ENCODE peak calls at places on chromosomes 2 and 18, in ten cellular contexts. Y is nephron progenitor cell, M is AG10803, A is NCI-H446 treated with DMSO at 0.1 percent for 48 hours, F is left ventricle myocardium superior, E is T-helper 2 cell, Z is frontal cortex, W is adrenal gland, V is ureter, L is endothelial cell. D is an unnamed sample.
A peak's percentile ranks its signal among the peaks of the same experiment; 100 is the strongest.

GRCh38 chr2:28567076-28567471 is 71.2 kb downstream of the PLB1 start:
- DNase-seq in F (no peak), M (no peak), Y (no peak), W (no peak), A (peak; percentile 29), Z (peak; percentile 51), E (peak; percentile 24), L (no peak), V (no peak), D (peak; percentile 67)

GRCh38 chr2:63486861-63487290 is 101.4 kb downstream of the WDPCP start:
- DNase-seq in F (no peak), W (no peak), L (no peak), Y (no peak), M (no peak), Z (no peak), E (no peak), A (no peak), V (no peak), D (no peak)

GRCh38 chr2:240655931-240656886 is 26.5 kb downstream of the AQP12B start:
- DNase-seq in F (no peak), V (no peak), M (peak; percentile 5), Z (no peak), L (no peak), A (no peak), W (no peak), E (no peak), Y (no peak), D (no peak)

GRCh38 chr2:235968616-235969324 is 199.4 kb downstream of the GBX2 start:
- DNase-seq in M (peak; percentile 15), E (no peak), W (no peak), A (no peak), Z (no peak), F (peak; percentile 72), Y (peak; percentile 49), V (no peak), L (no peak), D (peak; percentile 66)

GRCh38 chr2:81979051-81979450 is 1674.5 kb upstream of the LRRTM1 start:
- DNase-seq in A (no peak), V (no peak), Z (no peak), M (no peak), L (no peak), Y (no peak), W (no peak), E (no peak), F (no peak), D (no peak)

GRCh38 chr18:13570216-13570615 is 156.1 kb downstream of the FAM210A start:
- DNase-seq in W (no peak), Z (no peak), F (no peak), L (no peak), A (no peak), Y (no peak), M (no peak), E (no peak), V (no peak), D (no peak)

GRCh38 chr18:34760444-34760843 is 50.3 kb downstream of the DTNA start:
- DNase-seq in L (no peak), Z (no peak), A (no peak), M (no peak), F (peak; percentile 55), Y (no peak), V (no peak), E (no peak), W (no peak), D (no peak)

GRCh38 chr2:226738821-226739507 is 60.7 kb downstream of the IRS1 start:
- DNase-seq in A (no peak), Y (no peak), F (no peak), W (no peak), V (no peak), M (no peak), Z (no peak), L (no peak), E (no peak), D (no peak)

GRCh38 chr2:3301001-3301400 is 76.6 kb downstream of the EIPR1 start:
- DNase-seq in W (peak; percentile 79), E (no peak), Y (no peak), Z (no peak), A (no peak), F (no peak), M (no peak), V (no peak), L (no peak), D (no peak)

GRCh38 chr18:69785466-69785865 is 162.2 kb downstream of the CD226 start:
- DNase-seq in F (no peak), V (no peak), W (no peak), E (no peak), L (no peak), A (no peak), Y (no peak), Z (no peak), M (peak; percentile 16), D (no peak)

GRCh38 chr18:29664278-29665021 is 1378.1 kb downstream of the DSC3 start:
- DNase-seq in Y (no peak), W (no peak), Z (no peak), E (no peak), M (no peak), A (no peak), V (no peak), L (no peak), F (no peak), D (no peak)

GRCh38 chr18:12726774-12727550 is 24.1 kb downstream of the PSMG2 start:
- DNase-seq in L (peak; percentile 80), F (no peak), A (peak; percentile 12), E (peak; percentile 26), V (peak; percentile 59), M (peak; percentile 67), W (peak; percentile 46), Y (peak; percentile 76), Z (peak; percentile 69), D (peak; percentile 59)

GRCh38 chr2:164847966-164848365 is 6.3 kb upstream of the COBLL1 start:
- DNase-seq in A (peak; percentile 99), F (no peak), W (no peak), M (peak; percentile 54), V (peak; percentile 49), E (no peak), Y (no peak), L (no peak), Z (no peak), D (no peak)

GRCh38 chr2:217622205-217622621 is 380.6 kb downstream of the TNS1 start:
- DNase-seq in W (peak; percentile 19), M (peak; percentile 88), Y (peak; percentile 33), V (no peak), Z (peak; percentile 38), L (no peak), F (peak; percentile 48), A (no peak), E (no peak), D (peak; percentile 68)

GRCh38 chr2:194002699-194003368 is 1654.2 kb upstream of the SLC39A10 start:
- DNase-seq in W (no peak), A (no peak), Z (no peak), E (no peak), M (no peak), F (no peak), Y (no peak), L (no peak), V (no peak), D (no peak)

GRCh38 chr2:10283106-10284062 is 19.3 kb upstream of the HPCAL1 start:
- DNase-seq in M (peak; percentile 71), E (no peak), Y (no peak), Z (no peak), L (no peak), F (no peak), W (peak; percentile 86), V (no peak), A (no peak), D (peak; percentile 60)

GRCh38 chr18:5417342-5417741 is 121.8 kb upstream of the ZBTB14 start:
- DNase-seq in L (no peak), F (no peak), W (peak; percentile 33), M (peak; percentile 40), A (no peak), Z (peak; percentile 20), V (no peak), E (no peak), Y (no peak), D (no peak)

GRCh38 chr2:145416640-145417039 is 896.7 kb upstream of the ZEB2 start:
- DNase-seq in F (no peak), W (no peak), Y (no peak), V (no peak), E (no peak), A (no peak), Z (no peak), L (no peak), M (no peak), D (no peak)

GRCh38 chr2:28530785-28531184 is 34.9 kb downstream of the PLB1 start:
- DNase-seq in W (no peak), M (no peak), F (no peak), Z (no peak), E (no peak), Y (no peak), L (no peak), A (no peak), V (no peak), D (no peak)

GRCh38 chr2:131030478-131030971 is 62.7 kb downstream of the FAM168B start:
- DNase-seq in F (peak; percentile 44), M (no peak), W (peak; percentile 18), Z (no peak), Y (no peak), E (no peak), L (no peak), A (no peak), V (peak; percentile 34), D (no peak)

GRCh38 chr2:171550613-171551012 is 28.3 kb downstream of the CYBRD1 start:
- DNase-seq in M (peak; percentile 55), W (no peak), A (no peak), V (no peak), E (no peak), Y (no peak), L (no peak), Z (no peak), F (no peak), D (no peak)

GRCh38 chr2:49770919-49771318 is 616.6 kb upstream of the FSHR start:
- DNase-seq in Y (peak; percentile 61), A (no peak), L (peak; percentile 66), F (peak; percentile 47), Z (no peak), V (no peak), M (no peak), E (no peak), W (peak; percentile 22), D (peak; percentile 22)

GRCh38 chr2:144520718-144521487 is 984 bp upstream of the ZEB2 start:
- DNase-seq in Y (no peak), M (peak; percentile 81), F (no peak), V (no peak), A (peak; percentile 53), E (no peak), L (no peak), Z (no peak), W (no peak), D (no peak)

GRCh38 chr2:47632754-47633153 is 150.2 kb upstream of the MSH6 start:
- DNase-seq in L (no peak), A (no peak), W (no peak), M (no peak), F (no peak), Y (no peak), E (no peak), V (no peak), Z (no peak), D (no peak)

GRCh38 chr2:105397025-105397722 is 1.7 kb downstream of the FHL2 start:
- DNase-seq in W (no peak), A (no peak), F (no peak), Y (no peak), L (no peak), M (no peak), Z (no peak), V (no peak), E (no peak), D (no peak)